ENCODE peak calls at places on chromosomes 1 and 21, in six cellular contexts. X is GM12878, Y is upper lobe of left lung, I is K562, Z is HepG2, P is HCT116. G is an unnamed sample.

GRCh38 chr1:24027838-24028468 is 47.8 kb upstream of the SRSF10 start:
- ATAC-seq in P (peak), Y (peak), Z (peak), X (peak), I (peak), G (peak)

GRCh38 chr1:22179197-22179803 is 36.4 kb upstream of the WNT4 start:
- ATAC-seq in Z (no peak), X (no peak), Y (no peak), I (no peak), P (no peak), G (no peak)

GRCh38 chr21:22900511-22900910 is 1902.3 kb downstream of the NCAM2 start:
- ATAC-seq in Z (no peak), P (no peak), X (no peak), Y (no peak), I (no peak), G (no peak)

GRCh38 chr1:206672844-206673758 is 11.6 kb upstream of the MAPKAPK2 start:
- ATAC-seq in X (peak), Y (peak), Z (no peak), I (peak), P (no peak), G (no peak)

GRCh38 chr1:70467531-70467930 is 56.5 kb downstream of the CTH start:
- ATAC-seq in P (no peak), Z (peak), I (peak), X (no peak), Y (peak), G (no peak)

GRCh38 chr1:193602705-193603104 is 416.3 kb upstream of the B3GALT2 start:
- ATAC-seq in X (no peak), Z (no peak), Y (no peak), I (no peak), P (no peak), G (no peak)

GRCh38 chr1:25797939-25798338 is 2.1 kb upstream of the SELENON start:
- ATAC-seq in Y (no peak), P (peak), I (peak), X (peak), Z (peak), G (no peak)

GRCh38 chr1:100535264-100535663 is 2.7 kb upstream of the GPR88 start:
- ATAC-seq in X (peak), P (no peak), Y (no peak), I (no peak), Z (no peak), G (no peak)

GRCh38 chr1:189656628-189657027 is 821.0 kb downstream of the BRINP3 start:
- ATAC-seq in Y (no peak), Z (no peak), X (no peak), I (no peak), P (no peak), G (no peak)

GRCh38 chr1:216822480-216822879 is 99.3 kb upstream of the ESRRG start:
- ATAC-seq in I (no peak), Z (no peak), Y (peak), X (no peak), P (no peak), G (no peak)

GRCh38 chr1:235822685-235823084 is 44.0 kb downstream of the LYST start:
- ATAC-seq in P (no peak), Z (no peak), Y (no peak), X (no peak), I (no peak), G (no peak)

GRCh38 chr1:95974586-95974985 is 740.6 kb downstream of the RWDD3 start:
- ATAC-seq in Y (no peak), X (no peak), P (no peak), I (no peak), Z (no peak), G (no peak)

GRCh38 chr1:204450461-204451257 is 39.0 kb upstream of the PPP1R15B start:
- ATAC-seq in P (peak), Z (no peak), Y (peak), I (peak), X (no peak), G (peak)
- TF ChIP-seq POLR2A in P (no peak), Z (no peak), Y (no peak), I (no peak), X (no peak), G (no peak)

GRCh38 chr1:212955098-212955497 is 4.8 kb downstream of the VASH2 start:
- ATAC-seq in I (no peak), P (no peak), X (peak), Z (no peak), Y (no peak), G (no peak)

GRCh38 chr1:212956231-212956630 is 5.9 kb downstream of the VASH2 start:
- ATAC-seq in Z (no peak), X (peak), I (no peak), Y (no peak), P (no peak), G (no peak)

GRCh38 chr1:212959266-212960220 is 9.2 kb downstream of the VASH2 start:
- ATAC-seq in X (peak), Y (no peak), P (no peak), Z (no peak), I (peak), G (no peak)

GRCh38 chr1:212958175-212958574 is 7.8 kb downstream of the VASH2 start:
- ATAC-seq in P (no peak), I (peak), Z (no peak), Y (peak), X (peak), G (no peak)

GRCh38 chr1:212957546-212957945 is 7.2 kb downstream of the VASH2 start:
- ATAC-seq in Z (no peak), X (no peak), P (no peak), I (no peak), Y (no peak), G (no peak)
- TF ChIP-seq POLR2AphosphoS5 in Z (no peak), X (peak), P (no peak), I (no peak), Y (no peak), G (no peak)

GRCh38 chr1:228758451-228758850 is 23.2 kb downstream of the RHOU start:
- ATAC-seq in X (no peak), I (no peak), Z (no peak), Y (no peak), P (no peak), G (no peak)
- TF ChIP-seq POLR2A in X (no peak), I (no peak), Z (no peak), Y (no peak), P (no peak), G (no peak)

GRCh38 chr1:1962752-1963151 is 40.8 kb downstream of the CFAP74 start:
- ATAC-seq in Z (no peak), X (no peak), Y (no peak), P (no peak), I (no peak), G (no peak)
- TF ChIP-seq POLR2AphosphoS5 in Z (no peak), X (no peak), Y (no peak), P (no peak), I (no peak), G (no peak)

GRCh38 chr1:203769505-203770343 is 4.7 kb downstream of the LAX1 start:
- ATAC-seq in I (peak), P (no peak), X (no peak), Z (peak), Y (peak), G (peak)
- TF ChIP-seq POLR2A in I (no peak), P (no peak), X (no peak), Z (no peak), Y (no peak), G (no peak)

DNA sequence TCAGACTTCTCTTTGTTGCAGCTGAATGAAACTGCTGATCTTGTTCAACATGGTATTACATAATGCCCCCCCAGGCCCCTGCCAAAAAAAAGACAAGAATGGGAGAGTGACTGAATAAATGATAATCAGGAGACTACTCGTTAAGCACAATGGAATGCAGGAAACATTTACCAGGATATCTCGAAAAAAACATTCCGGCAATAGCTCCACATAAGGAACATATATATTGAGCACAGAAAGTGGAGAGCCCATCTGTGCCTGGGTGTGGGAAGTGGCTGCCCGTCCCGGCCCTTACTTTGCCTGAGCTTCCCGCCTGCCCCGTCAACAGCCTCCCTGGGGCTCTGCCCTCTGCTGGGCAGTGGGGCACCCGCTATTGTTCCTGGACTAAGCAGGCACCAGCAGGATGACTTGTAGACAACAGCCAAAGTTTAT is 13.4 kb downstream of the TRIM11 start:
- ATAC-seq in Z (peak), X (peak), P (peak), Y (peak), I (peak), G (peak)
- TF ChIP-seq POLR2AphosphoS5 in Z (no peak), X (no peak), P (no peak), Y (no peak), I (no peak), G (no peak)

GRCh38 chr1:156126701-156127534 is 12.4 kb downstream of the LMNA start:
- ATAC-seq in Y (peak), I (peak), Z (no peak), P (peak), X (peak), G (peak)
- TF ChIP-seq POLR2A in Y (no peak), I (no peak), Z (no peak), P (no peak), X (no peak), G (no peak)

G was measured in gastroesophageal sphincter.